ENCODE peak calls at places on chromosomes 3 and 15, in nine cellular contexts. H is NCI-H1105; B is AG04449; P is ecto neural progenitor cell; K is NCI-H2029; D is stimulated activated naive CD8-positive, alpha-beta T cell treated with anti-CD3 and anti-CD28 coated beads, Interleukin-15, Interleukin-2, amounts not matched to agents 100 U/mL and 50 U/mL, for 24 hours; X is NCI-H69; V is activated naive CD8-positive, alpha-beta T cell treated with anti-CD3 and anti-CD28 coated beads, Interleukin-2, amount 50 U/mL, for 24 hours; O is NCI-H1694. C is an unnamed sample.

GRCh38 chr3:53815651-53816050 is 30.6 kb downstream of the CHDH start:
- DNase-seq in H (no peak), B (no peak), P (no peak), K (no peak), D (no peak), X (no peak), V (no peak), O (no peak), C (no peak)

GRCh38 chr3:111882194-111882593 is 23.1 kb downstream of the PHLDB2 start:
- DNase-seq in H (no peak), B (no peak), P (no peak), K (no peak), D (no peak), X (no peak), V (no peak), O (no peak), C (no peak)

GRCh38 chr3:115428825-115429224 is 194.5 kb upstream of the GAP43 start:
- DNase-seq in H (no peak), B (no peak), P (no peak), K (no peak), D (no peak), X (no peak), V (no peak), O (no peak), C (no peak)

GRCh38 chr3:192090586-192090985 is 629.6 kb downstream of the PYDC2 start:
- DNase-seq in H (no peak), B (no peak), P (no peak), K (no peak), D (no peak), X (peak), V (no peak), O (no peak), C (no peak)

GRCh38 chr15:46556559-46556958 is 921.7 kb downstream of the SQOR start:
- DNase-seq in H (no peak), B (no peak), P (no peak), K (no peak), D (no peak), X (no peak), V (no peak), O (no peak), C (no peak)

GRCh38 chr3:14378415-14378814 is 24.0 kb upstream of the SLC6A6 start:
- DNase-seq in H (no peak), B (no peak), P (no peak), K (no peak), D (no peak), X (no peak), V (no peak), O (no peak), C (no peak)

GRCh38 chr3:122366379-122366749 is 16.7 kb downstream of the MIX23 start:
- DNase-seq in H (no peak), B (no peak), P (no peak), K (no peak), D (no peak), X (no peak), V (no peak), O (no peak), C (no peak)

GRCh38 chr3:27479816-27480543 is 4.2 kb downstream of the SLC4A7 start:
- DNase-seq in H (no peak), B (no peak), P (no peak), K (no peak), D (no peak), X (no peak), V (no peak), O (no peak), C (no peak)

GRCh38 chr3:62559831-62560445 is 186.6 kb upstream of the FEZF2 start:
- DNase-seq in H (no peak), B (no peak), P (no peak), K (peak), D (no peak), X (peak), V (no peak), O (no peak), C (no peak)

GRCh38 chr15:56934269-56934668 is 15.8 kb downstream of the TCF12 start:
- DNase-seq in H (no peak), B (no peak), P (no peak), K (no peak), D (no peak), X (no peak), V (no peak), O (no peak), C (no peak)